ENCODE peak calls at places on chromosome 7, in four cellular contexts. S, V, Q and H are unnamed samples.

GRCh38 chr7:44104880-44105771 is 981 bp downstream of the AEBP1 start:
- DNase-seq in S (no peak), V (no peak), Q (no peak), H (no peak)

GRCh38 chr7:31488562-31489203 is 25.2 kb upstream of the ITPRID1 start:
- DNase-seq in S (peak), V (peak), Q (peak), H (peak)

GRCh38 chr7:33669251-33669670 is 236.1 kb upstream of the BMPER start:
- DNase-seq in S (no peak), V (no peak), Q (no peak), H (no peak)

GRCh38 chr7:105990726-105991465 is 27.8 kb downstream of the CDHR3 start:
- DNase-seq in S (no peak), V (peak), Q (no peak), H (no peak)

GRCh38 chr7:121366852-121367431 is 29.2 kb downstream of the FAM3C start:
- DNase-seq in S (no peak), V (peak), Q (no peak), H (peak)

GRCh38 chr7:74418538-74418937 is 35.2 kb upstream of the GTF2IRD1 start:
- DNase-seq in S (no peak), V (no peak), Q (no peak), H (no peak)

GRCh38 chr7:132123763-132124162 is 452.5 kb downstream of the PLXNA4 start:
- DNase-seq in S (no peak), V (no peak), Q (no peak), H (no peak)

GRCh38 chr7:140625908-140626868 is 14.4 kb downstream of the DENND2A start:
- DNase-seq in S (peak), V (no peak), Q (no peak), H (no peak)

GRCh38 chr7:151724920-151725584 is 151.9 kb downstream of the PRKAG2 start:
- DNase-seq in S (no peak), V (no peak), Q (no peak), H (no peak)

GRCh38 chr7:157281221-157281998 is 55.4 kb upstream of the DNAJB6 start:
- DNase-seq in S (no peak), V (no peak), Q (no peak), H (no peak)

GRCh38 chr7:66869660-66870450 is 51.2 kb upstream of the TMEM248 start:
- DNase-seq in S (no peak), V (peak), Q (no peak), H (no peak)

GRCh38 chr7:16455591-16455990 is 9.9 kb downstream of the SOSTDC1 start:
- DNase-seq in S (no peak), V (no peak), Q (no peak), H (no peak)

GRCh38 chr7:27394871-27395270 is 152.3 kb downstream of the EVX1 start:
- DNase-seq in S (no peak), V (no peak), Q (no peak), H (no peak)

GRCh38 chr7:77935652-77936348 is 137.2 kb downstream of the PHTF2 start:
- DNase-seq in S (no peak), V (peak), Q (no peak), H (no peak)

GRCh38 chr7:64320547-64321495 is 7.1 kb downstream of the ZNF736 start:
- DNase-seq in S (no peak), V (peak), Q (no peak), H (no peak)

GRCh38 chr7:121384159-121384745 is 11.9 kb downstream of the FAM3C start:
- DNase-seq in S (no peak), V (no peak), Q (no peak), H (no peak)

GRCh38 chr7:22563115-22563514 is 63.1 kb upstream of the STEAP1B start:
- DNase-seq in S (no peak), V (peak), Q (no peak), H (no peak)

GRCh38 chr7:67631496-67631895 is 634.9 kb downstream of the TYW1 start:
- DNase-seq in S (no peak), V (no peak), Q (no peak), H (no peak)

GRCh38 chr7:33981221-33981620 is 75.9 kb downstream of the BMPER start:
- DNase-seq in S (no peak), V (no peak), Q (no peak), H (no peak)